ENCODE peak calls at places on chromosome 2, in ten cellular contexts. G, K, R, Q, H, W, U, B, C and I are unnamed samples.

GRCh38 chr2:22904126-22904684 is 480.8 kb upstream of the KLHL29 start:
- DNase-seq in G (peak; percentile 48), K (peak; percentile 81), R (peak; percentile 55), Q (peak; percentile 41), H (peak; percentile 47), W (peak; percentile 17), U (no peak), B (peak; percentile 44), C (no peak), I (no peak)

GRCh38 chr2:112622528-112622849 is 23.2 kb upstream of the SLC20A1 start:
- DNase-seq in G (no peak), K (no peak), R (no peak), Q (no peak), H (no peak), W (peak; percentile 70), U (peak; percentile 96), B (no peak), C (no peak), I (no peak)

GRCh38 chr2:197504000-197504399 is 3.8 kb downstream of the HSPE1 start:
- DNase-seq in G (no peak), K (no peak), R (no peak), Q (no peak), H (no peak), W (no peak), U (no peak), B (no peak), C (no peak), I (no peak)

GRCh38 chr2:113979172-113980128 is 89.6 kb downstream of the ACTR3 start:
- DNase-seq in G (no peak), K (no peak), R (peak; percentile 52), Q (no peak), H (no peak), W (peak; percentile 46), U (no peak), B (no peak), C (no peak), I (no peak)

GRCh38 chr2:100736121-100736915 is 83.6 kb upstream of the NPAS2 start:
- DNase-seq in G (no peak), K (no peak), R (no peak), Q (no peak), H (no peak), W (no peak), U (no peak), B (no peak), C (no peak), I (no peak)

GRCh38 chr2:207385076-207385475 is 144.7 kb upstream of the CREB1 start:
- DNase-seq in G (no peak), K (no peak), R (no peak), Q (no peak), H (peak; percentile 40), W (no peak), U (no peak), B (no peak), C (no peak), I (no peak)

GRCh38 chr2:26724004-26724750 is 31.7 kb downstream of the KCNK3 start:
- DNase-seq in G (peak; percentile 68), K (no peak), R (peak; percentile 90), Q (peak; percentile 44), H (no peak), W (peak; percentile 98), U (peak; percentile 94), B (peak; percentile 88), C (no peak), I (no peak)

GRCh38 chr2:30777662-30778505 is 29.4 kb downstream of the CAPN13 start:
- DNase-seq in G (no peak), K (no peak), R (no peak), Q (peak; percentile 24), H (no peak), W (no peak), U (no peak), B (no peak), C (no peak), I (no peak)

GRCh38 chr2:136693966-136694365 is 71.4 kb upstream of the THSD7B start:
- DNase-seq in G (no peak), K (no peak), R (no peak), Q (no peak), H (no peak), W (no peak), U (no peak), B (no peak), C (no peak), I (no peak)
- H3K27ac ChIP-seq in G (no peak overlapping the region), K (no peak overlapping the region), R (no peak overlapping the region), Q (no peak overlapping the region), H (no peak overlapping the region), W (no peak overlapping the region), U (no peak overlapping the region), B (no peak overlapping the region), C (no peak overlapping the region), I (no peak overlapping the region)

GRCh38 chr2:72669121-72669520 is 156.7 kb downstream of the EXOC6B start:
- DNase-seq in G (no peak), K (no peak), R (no peak), Q (no peak), H (no peak), W (peak; percentile 70), U (peak; percentile 87), B (no peak), C (no peak), I (no peak)
- H3K27ac ChIP-seq in G (no peak overlapping the region), K (no peak overlapping the region), R (no peak overlapping the region), Q (no peak overlapping the region), H (no peak overlapping the region), W (peak overlapping the region; percentile 79), U (no peak overlapping the region), B (no peak overlapping the region), C (no peak overlapping the region), I (no peak overlapping the region)

GRCh38 chr2:163943403-163944356 is 207.9 kb upstream of the FIGN start:
- DNase-seq in G (no peak), K (no peak), R (no peak), Q (no peak), H (peak; percentile 64), W (no peak), U (no peak), B (no peak), C (no peak), I (no peak)
- H3K27ac ChIP-seq in G (no peak overlapping the region), K (no peak overlapping the region), R (no peak overlapping the region), Q (no peak overlapping the region), H (peak overlapping the region; percentile 13), W (no peak overlapping the region), U (no peak overlapping the region), B (no peak overlapping the region), C (no peak overlapping the region), I (no peak overlapping the region)

DNA sequence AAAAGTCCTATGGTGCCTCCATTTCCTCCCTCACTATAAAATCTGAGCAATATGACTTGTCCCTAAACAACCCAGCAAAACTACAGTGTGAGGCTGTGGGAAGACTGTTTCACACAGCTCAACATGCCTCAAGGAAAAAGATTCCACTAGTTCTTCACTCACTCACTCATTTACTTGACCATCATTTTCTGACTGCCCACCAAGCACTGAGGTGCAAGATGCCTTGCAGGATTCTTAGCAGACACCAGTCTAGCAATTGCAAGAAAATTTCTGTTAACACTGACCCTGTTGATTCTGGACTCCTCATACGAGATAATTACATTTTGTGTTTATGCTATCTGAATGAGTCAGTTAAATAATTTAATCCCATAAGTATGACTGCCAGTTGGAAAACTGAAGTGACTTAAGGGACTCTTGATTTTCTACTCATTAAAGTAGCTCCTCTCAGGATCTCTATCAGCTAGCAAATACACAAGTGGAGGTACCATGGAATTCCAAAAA is 51.9 kb upstream of the PCBP1 start:
- DNase-seq in G (no peak), K (no peak), R (no peak), Q (no peak), H (no peak), W (no peak), U (peak; percentile 38), B (no peak), C (no peak), I (no peak)
- H3K27ac ChIP-seq in G (peak overlapping the region; percentile 48), K (no peak overlapping the region), R (peak overlapping the region; percentile 18), Q (peak overlapping the region; percentile 48), H (no peak overlapping the region), W (no peak overlapping the region), U (no peak overlapping the region), B (no peak overlapping the region), C (no peak overlapping the region), I (peak overlapping the region; percentile 54)

GRCh38 chr2:118121986-118122767 is 33.9 kb downstream of the INSIG2 start:
- DNase-seq in G (no peak), K (no peak), R (no peak), Q (no peak), H (no peak), W (no peak), U (no peak), B (no peak), C (no peak), I (no peak)

GRCh38 chr2:118124293-118124891 is 36.1 kb downstream of the INSIG2 start:
- DNase-seq in G (no peak), K (no peak), R (no peak), Q (no peak), H (no peak), W (peak; percentile 9), U (no peak), B (no peak), C (no peak), I (no peak)

GRCh38 chr2:118121101-118121500 is 32.8 kb downstream of the INSIG2 start:
- DNase-seq in G (no peak), K (no peak), R (no peak), Q (no peak), H (no peak), W (no peak), U (no peak), B (no peak), C (no peak), I (no peak)

GRCh38 chr2:118123561-118124232 is 35.4 kb downstream of the INSIG2 start:
- DNase-seq in G (no peak), K (no peak), R (no peak), Q (no peak), H (no peak), W (peak; percentile 76), U (peak; percentile 61), B (peak; percentile 51), C (no peak), I (no peak)

GRCh38 chr2:118122768-118123335 is 34.6 kb downstream of the INSIG2 start:
- DNase-seq in G (no peak), K (no peak), R (no peak), Q (no peak), H (no peak), W (peak; percentile 55), U (no peak), B (no peak), C (no peak), I (no peak)
- H3K27ac ChIP-seq in G (peak overlapping the region; percentile 66), K (no peak overlapping the region), R (no peak overlapping the region), Q (no peak overlapping the region), H (no peak overlapping the region), W (peak overlapping the region; percentile 78), U (no peak overlapping the region), B (peak overlapping the region; percentile 36), C (no peak overlapping the region), I (no peak overlapping the region)